ENCODE peak calls at places on chromosomes 6 and 20, in five cellular contexts. One of them, this sample, is unnamed.

GRCh38 chr6:110944681-110945151 is 13.8 kb upstream of the GTF3C6 start:
- DNase-seq in stomach: no peak
- DNase-seq in activated gamma-delta T cell treated with Interleukin-2 at 50 U/mL for 16 hours: no peak
- DNase-seq in T-helper 2 cell: peak
- DNase-seq in NCI-H524: no peak
- DNase-seq in this sample: peak

GRCh38 chr6:11397622-11398450 is 139.7 kb upstream of the TMEM170B start:
- DNase-seq in stomach: no peak
- DNase-seq in activated gamma-delta T cell treated with Interleukin-2 at 50 U/mL for 16 hours: no peak
- DNase-seq in T-helper 2 cell: no peak
- DNase-seq in NCI-H524: no peak
- DNase-seq in this sample: no peak

GRCh38 chr6:16168858-16169257 is 40.0 kb downstream of the MYLIP start:
- DNase-seq in stomach: no peak
- DNase-seq in activated gamma-delta T cell treated with Interleukin-2 at 50 U/mL for 16 hours: no peak
- DNase-seq in T-helper 2 cell: peak
- DNase-seq in NCI-H524: peak
- DNase-seq in this sample: no peak

GRCh38 chr6:20424679-20425078 is 23.0 kb downstream of the E2F3 start:
- DNase-seq in stomach: no peak
- DNase-seq in activated gamma-delta T cell treated with Interleukin-2 at 50 U/mL for 16 hours: no peak
- DNase-seq in T-helper 2 cell: no peak
- DNase-seq in NCI-H524: no peak
- DNase-seq in this sample: no peak

GRCh38 chr6:3294921-3295871 is 36.4 kb downstream of the PSMG4 start:
- DNase-seq in stomach: no peak
- DNase-seq in activated gamma-delta T cell treated with Interleukin-2 at 50 U/mL for 16 hours: no peak
- DNase-seq in T-helper 2 cell: no peak
- DNase-seq in NCI-H524: peak
- DNase-seq in this sample: no peak

GRCh38 chr6:35365599-35366596 is 23.5 kb downstream of the PPARD start:
- DNase-seq in stomach: no peak
- DNase-seq in activated gamma-delta T cell treated with Interleukin-2 at 50 U/mL for 16 hours: no peak
- DNase-seq in T-helper 2 cell: no peak
- DNase-seq in NCI-H524: no peak
- DNase-seq in this sample: no peak

GRCh38 chr6:11938285-11938890 is 73.7 kb upstream of the HIVEP1 start:
- DNase-seq in stomach: no peak
- DNase-seq in activated gamma-delta T cell treated with Interleukin-2 at 50 U/mL for 16 hours: no peak
- DNase-seq in T-helper 2 cell: no peak
- DNase-seq in NCI-H524: no peak
- DNase-seq in this sample: no peak

GRCh38 chr20:11214281-11214680 is 540.5 kb upstream of the JAG1 start:
- DNase-seq in stomach: no peak
- DNase-seq in activated gamma-delta T cell treated with Interleukin-2 at 50 U/mL for 16 hours: no peak
- DNase-seq in T-helper 2 cell: no peak
- DNase-seq in NCI-H524: no peak
- DNase-seq in this sample: no peak

GRCh38 chr6:37319156-37319555 is 34.6 kb upstream of the RNF8 start:
- DNase-seq in stomach: no peak
- DNase-seq in activated gamma-delta T cell treated with Interleukin-2 at 50 U/mL for 16 hours: no peak
- DNase-seq in T-helper 2 cell: no peak
- DNase-seq in NCI-H524: no peak
- DNase-seq in this sample: no peak

GRCh38 chr6:5307058-5307457 is 45.7 kb downstream of the FARS2 start:
- DNase-seq in stomach: no peak
- DNase-seq in activated gamma-delta T cell treated with Interleukin-2 at 50 U/mL for 16 hours: no peak
- DNase-seq in T-helper 2 cell: no peak
- DNase-seq in NCI-H524: no peak
- DNase-seq in this sample: no peak

GRCh38 chr20:13286600-13286999 is 65.5 kb downstream of the ISM1 start:
- DNase-seq in stomach: no peak
- DNase-seq in activated gamma-delta T cell treated with Interleukin-2 at 50 U/mL for 16 hours: no peak
- DNase-seq in T-helper 2 cell: no peak
- DNase-seq in NCI-H524: no peak
- DNase-seq in this sample: no peak

GRCh38 chr6:75084872-75085381 is 120.9 kb downstream of the COL12A1 start:
- DNase-seq in stomach: peak
- DNase-seq in activated gamma-delta T cell treated with Interleukin-2 at 50 U/mL for 16 hours: no peak
- DNase-seq in T-helper 2 cell: no peak
- DNase-seq in NCI-H524: no peak
- DNase-seq in this sample: no peak

GRCh38 chr20:35791823-35792222 is 20.0 kb downstream of the PHF20 start:
- DNase-seq in stomach: no peak
- DNase-seq in activated gamma-delta T cell treated with Interleukin-2 at 50 U/mL for 16 hours: no peak
- DNase-seq in T-helper 2 cell: no peak
- DNase-seq in NCI-H524: no peak
- DNase-seq in this sample: no peak

GRCh38 chr20:1185316-1185741 is 548 bp upstream of the TMEM74B start:
- DNase-seq in stomach: no peak
- DNase-seq in activated gamma-delta T cell treated with Interleukin-2 at 50 U/mL for 16 hours: no peak
- DNase-seq in T-helper 2 cell: peak
- DNase-seq in NCI-H524: no peak
- DNase-seq in this sample: no peak

GRCh38 chr6:159321267-159321666 is 152.1 kb downstream of the FNDC1 start:
- DNase-seq in stomach: no peak
- DNase-seq in activated gamma-delta T cell treated with Interleukin-2 at 50 U/mL for 16 hours: no peak
- DNase-seq in T-helper 2 cell: no peak
- DNase-seq in NCI-H524: no peak
- DNase-seq in this sample: no peak

GRCh38 chr20:17520583-17520982 is 10.6 kb downstream of the BFSP1 start:
- DNase-seq in stomach: no peak
- DNase-seq in activated gamma-delta T cell treated with Interleukin-2 at 50 U/mL for 16 hours: no peak
- DNase-seq in T-helper 2 cell: no peak
- DNase-seq in NCI-H524: no peak
- DNase-seq in this sample: no peak

GRCh38 chr6:66328181-66328580 is 621.2 kb upstream of the EYS start:
- DNase-seq in stomach: no peak
- DNase-seq in activated gamma-delta T cell treated with Interleukin-2 at 50 U/mL for 16 hours: no peak
- DNase-seq in T-helper 2 cell: no peak
- DNase-seq in NCI-H524: no peak
- DNase-seq in this sample: no peak

GRCh38 chr20:38658879-38659612 is 57.4 kb downstream of the ARHGAP40 start:
- DNase-seq in stomach: no peak
- DNase-seq in activated gamma-delta T cell treated with Interleukin-2 at 50 U/mL for 16 hours: peak
- DNase-seq in T-helper 2 cell: no peak
- DNase-seq in NCI-H524: peak
- DNase-seq in this sample: no peak

GRCh38 chr6:17562636-17563035 is 37.5 kb upstream of the FAM8A1 start:
- DNase-seq in stomach: no peak
- DNase-seq in activated gamma-delta T cell treated with Interleukin-2 at 50 U/mL for 16 hours: no peak
- DNase-seq in T-helper 2 cell: no peak
- DNase-seq in NCI-H524: no peak
- DNase-seq in this sample: no peak

GRCh38 chr20:58271596-58272460 is 37.7 kb upstream of the RAB22A start:
- DNase-seq in stomach: no peak
- DNase-seq in activated gamma-delta T cell treated with Interleukin-2 at 50 U/mL for 16 hours: no peak
- DNase-seq in T-helper 2 cell: peak
- DNase-seq in NCI-H524: no peak
- DNase-seq in this sample: no peak

GRCh38 chr6:11233936-11234573 is 1.6 kb upstream of the NEDD9 start:
- DNase-seq in stomach: no peak
- DNase-seq in activated gamma-delta T cell treated with Interleukin-2 at 50 U/mL for 16 hours: no peak
- DNase-seq in T-helper 2 cell: no peak
- DNase-seq in NCI-H524: no peak
- DNase-seq in this sample: no peak

GRCh38 chr6:136007355-136007754 is 155.9 kb downstream of the PDE7B start:
- DNase-seq in stomach: no peak
- DNase-seq in activated gamma-delta T cell treated with Interleukin-2 at 50 U/mL for 16 hours: no peak
- DNase-seq in T-helper 2 cell: no peak
- DNase-seq in NCI-H524: no peak
- DNase-seq in this sample: no peak

GRCh38 chr6:1972961-1973360 is 272.4 kb downstream of the GMDS start:
- DNase-seq in stomach: no peak
- DNase-seq in activated gamma-delta T cell treated with Interleukin-2 at 50 U/mL for 16 hours: no peak
- DNase-seq in T-helper 2 cell: no peak
- DNase-seq in NCI-H524: no peak
- DNase-seq in this sample: no peak

GRCh38 chr20:44435630-44436335 is 39.9 kb upstream of the TTPAL start:
- DNase-seq in stomach: no peak
- DNase-seq in activated gamma-delta T cell treated with Interleukin-2 at 50 U/mL for 16 hours: no peak
- DNase-seq in T-helper 2 cell: no peak
- DNase-seq in NCI-H524: no peak
- DNase-seq in this sample: no peak

GRCh38 chr6:135397172-135397952 is 100.2 kb downstream of the AHI1 start:
- DNase-seq in stomach: no peak
- DNase-seq in activated gamma-delta T cell treated with Interleukin-2 at 50 U/mL for 16 hours: no peak
- DNase-seq in T-helper 2 cell: no peak
- DNase-seq in NCI-H524: no peak
- DNase-seq in this sample: no peak

GRCh38 chr6:119627908-119628669 is 278.5 kb upstream of the MAN1A1 start:
- DNase-seq in stomach: no peak
- DNase-seq in activated gamma-delta T cell treated with Interleukin-2 at 50 U/mL for 16 hours: no peak
- DNase-seq in T-helper 2 cell: no peak
- DNase-seq in NCI-H524: no peak
- DNase-seq in this sample: no peak

GRCh38 chr20:46132705-46133120 is 14.6 kb downstream of the CD40 start:
- DNase-seq in stomach: peak
- DNase-seq in activated gamma-delta T cell treated with Interleukin-2 at 50 U/mL for 16 hours: peak
- DNase-seq in T-helper 2 cell: peak
- DNase-seq in NCI-H524: peak
- DNase-seq in this sample: peak

GRCh38 chr6:97586344-97586743 is 303.3 kb upstream of the MMS22L start:
- DNase-seq in stomach: no peak
- DNase-seq in activated gamma-delta T cell treated with Interleukin-2 at 50 U/mL for 16 hours: no peak
- DNase-seq in T-helper 2 cell: no peak
- DNase-seq in NCI-H524: peak
- DNase-seq in this sample: no peak

GRCh38 chr6:53728570-53729194 is 63.1 kb upstream of the KLHL31 start:
- DNase-seq in stomach: peak
- DNase-seq in activated gamma-delta T cell treated with Interleukin-2 at 50 U/mL for 16 hours: peak
- DNase-seq in T-helper 2 cell: peak
- DNase-seq in NCI-H524: peak
- DNase-seq in this sample: no peak

GRCh38 chr6:30884521-30885480 is 482 bp downstream of the DDR1 start:
- DNase-seq in stomach: peak
- DNase-seq in activated gamma-delta T cell treated with Interleukin-2 at 50 U/mL for 16 hours: peak
- DNase-seq in T-helper 2 cell: peak
- DNase-seq in NCI-H524: no peak
- DNase-seq in this sample: no peak

GRCh38 chr6:110034637-110035096 is 56.6 kb downstream of the GPR6 start:
- DNase-seq in stomach: no peak
- DNase-seq in activated gamma-delta T cell treated with Interleukin-2 at 50 U/mL for 16 hours: no peak
- DNase-seq in T-helper 2 cell: no peak
- DNase-seq in NCI-H524: no peak
- DNase-seq in this sample: no peak

GRCh38 chr6:43141644-43142043 is 29.4 kb upstream of the SRF start:
- DNase-seq in stomach: no peak
- DNase-seq in activated gamma-delta T cell treated with Interleukin-2 at 50 U/mL for 16 hours: no peak
- DNase-seq in T-helper 2 cell: no peak
- DNase-seq in NCI-H524: no peak
- DNase-seq in this sample: no peak

GRCh38 chr6:35487653-35488516 is 9.0 kb downstream of the TEAD3 start:
- DNase-seq in stomach: peak
- DNase-seq in activated gamma-delta T cell treated with Interleukin-2 at 50 U/mL for 16 hours: no peak
- DNase-seq in T-helper 2 cell: no peak
- DNase-seq in NCI-H524: no peak
- DNase-seq in this sample: no peak

GRCh38 chr6:159693894-159694545 is 979 bp upstream of the SOD2 start:
- DNase-seq in stomach: peak
- DNase-seq in activated gamma-delta T cell treated with Interleukin-2 at 50 U/mL for 16 hours: peak
- DNase-seq in T-helper 2 cell: peak
- DNase-seq in NCI-H524: no peak
- DNase-seq in this sample: no peak

GRCh38 chr6:111759836-111760785 is 113.1 kb downstream of the FYN start:
- DNase-seq in stomach: no peak
- DNase-seq in activated gamma-delta T cell treated with Interleukin-2 at 50 U/mL for 16 hours: peak
- DNase-seq in T-helper 2 cell: peak
- DNase-seq in NCI-H524: no peak
- DNase-seq in this sample: no peak

GRCh38 chr6:128098000-128098581 is 197.2 kb upstream of the THEMIS start:
- DNase-seq in stomach: no peak
- DNase-seq in activated gamma-delta T cell treated with Interleukin-2 at 50 U/mL for 16 hours: no peak
- DNase-seq in T-helper 2 cell: peak
- DNase-seq in NCI-H524: no peak
- DNase-seq in this sample: no peak

GRCh38 chr6:41200901-41201783 is at the start of gene TREML2:
- DNase-seq in stomach: no peak
- DNase-seq in activated gamma-delta T cell treated with Interleukin-2 at 50 U/mL for 16 hours: no peak
- DNase-seq in T-helper 2 cell: no peak
- DNase-seq in NCI-H524: no peak
- DNase-seq in this sample: peak

GRCh38 chr6:139153876-139154275 is 19.0 kb downstream of the HECA start:
- DNase-seq in stomach: no peak
- DNase-seq in activated gamma-delta T cell treated with Interleukin-2 at 50 U/mL for 16 hours: no peak
- DNase-seq in T-helper 2 cell: peak
- DNase-seq in NCI-H524: no peak
- DNase-seq in this sample: no peak

GRCh38 chr6:4303638-4304037 is 168.3 kb upstream of the ECI2 start:
- DNase-seq in stomach: no peak
- DNase-seq in activated gamma-delta T cell treated with Interleukin-2 at 50 U/mL for 16 hours: no peak
- DNase-seq in T-helper 2 cell: no peak
- DNase-seq in NCI-H524: no peak
- DNase-seq in this sample: no peak